ENCODE peak calls at places on chromosomes 11 and 22, in five cellular contexts. One of them, this sample, is unnamed.

GRCh38 chr11:120912504-120912903 is 111.4 kb upstream of the TBCEL start:
- DNase-seq in Peyer's patch: no peak
- DNase-seq in Panc1: peak; percentile 17
- DNase-seq in aorta: no peak
- DNase-seq in GM23248: peak; percentile 67
- DNase-seq in this sample: peak; percentile 25

GRCh38 chr22:20111689-20112622 is 3.9 kb upstream of the RANBP1 start:
- DNase-seq in Peyer's patch: no peak
- DNase-seq in Panc1: no peak
- DNase-seq in aorta: peak; percentile 57
- DNase-seq in GM23248: no peak
- DNase-seq in this sample: no peak

GRCh38 chr11:106061936-106062591 is 15.1 kb downstream of the KBTBD3 start:
- DNase-seq in Peyer's patch: no peak
- DNase-seq in Panc1: no peak
- DNase-seq in aorta: no peak
- DNase-seq in GM23248: no peak
- DNase-seq in this sample: no peak

GRCh38 chr11:69355346-69355940 is 61.5 kb downstream of the MYEOV start:
- DNase-seq in Peyer's patch: no peak
- DNase-seq in Panc1: no peak
- DNase-seq in aorta: peak; percentile 59
- DNase-seq in GM23248: no peak
- DNase-seq in this sample: no peak

GRCh38 chr22:37802310-37803194 is 5.2 kb upstream of the GCAT start:
- DNase-seq in Peyer's patch: peak; percentile 75
- DNase-seq in Panc1: no peak
- DNase-seq in aorta: peak; percentile 83
- DNase-seq in GM23248: peak; percentile 62
- DNase-seq in this sample: no peak

GRCh38 chr11:47369676-47370075 is 8.7 kb downstream of the SPI1 start:
- DNase-seq in Peyer's patch: no peak
- DNase-seq in Panc1: no peak
- DNase-seq in aorta: no peak
- DNase-seq in GM23248: no peak
- DNase-seq in this sample: no peak

GRCh38 chr22:38097557-38098409 is 12.7 kb downstream of the BAIAP2L2 start:
- DNase-seq in Peyer's patch: no peak
- DNase-seq in Panc1: no peak
- DNase-seq in aorta: peak; percentile 77
- DNase-seq in GM23248: peak; percentile 40
- DNase-seq in this sample: no peak

GRCh38 chr11:64687204-64687603 is 35.8 kb downstream of the NRXN2 start:
- DNase-seq in Peyer's patch: no peak
- DNase-seq in Panc1: no peak
- DNase-seq in aorta: peak; percentile 87
- DNase-seq in GM23248: no peak
- DNase-seq in this sample: no peak

GRCh38 chr22:46613606-46613997 is 6.6 kb upstream of the GRAMD4 start:
- DNase-seq in Peyer's patch: peak; percentile 72
- DNase-seq in Panc1: no peak
- DNase-seq in aorta: peak; percentile 78
- DNase-seq in GM23248: no peak
- DNase-seq in this sample: no peak

DNA sequence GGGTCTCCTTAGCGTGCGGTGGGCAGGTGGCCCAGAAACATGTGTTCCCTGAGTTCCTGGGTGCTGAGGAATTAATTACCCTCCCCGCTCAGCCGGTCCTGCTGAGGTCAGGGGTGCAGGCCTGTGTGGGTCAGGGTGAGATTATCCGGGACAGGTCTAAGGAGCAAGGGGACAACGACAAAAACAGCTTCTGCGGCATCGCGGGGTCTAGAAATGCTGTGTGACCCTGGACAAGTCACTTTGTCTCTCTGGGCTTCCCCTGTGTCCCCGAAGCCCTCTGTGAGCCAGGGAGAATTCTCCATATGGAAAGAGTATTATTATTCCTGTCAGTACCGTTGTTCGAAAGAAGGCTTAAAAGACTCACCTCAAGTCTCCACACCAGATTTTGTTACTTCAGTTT is 186.1 kb downstream of the MN1 start:
- DNase-seq in Peyer's patch: no peak
- DNase-seq in Panc1: no peak
- DNase-seq in aorta: no peak
- DNase-seq in GM23248: no peak
- DNase-seq in this sample: no peak
- H3K4me1 ChIP-seq in Peyer's patch: no peaks in the 10 kb centered on the region
- H3K4me1 ChIP-seq in Panc1: no peaks in the 10 kb centered on the region
- H3K4me1 ChIP-seq in aorta: no peaks in the 10 kb centered on the region
- H3K4me1 ChIP-seq in GM23248: no peaks in the 10 kb centered on the region
- H3K4me1 ChIP-seq in this sample: no peaks in the 10 kb centered on the region

GRCh38 chr22:28826921-28827320 is 26.6 kb upstream of the XBP1 start:
- DNase-seq in Peyer's patch: no peak
- DNase-seq in Panc1: no peak
- DNase-seq in aorta: no peak
- DNase-seq in GM23248: no peak
- DNase-seq in this sample: no peak

GRCh38 chr22:28819253-28820096 is 19.1 kb upstream of the XBP1 start:
- DNase-seq in Peyer's patch: no peak
- DNase-seq in Panc1: no peak
- DNase-seq in aorta: no peak
- DNase-seq in GM23248: no peak
- DNase-seq in this sample: no peak

GRCh38 chr22:28821452-28821851 is 21.1 kb upstream of the XBP1 start:
- DNase-seq in Peyer's patch: no peak
- DNase-seq in Panc1: no peak
- DNase-seq in aorta: no peak
- DNase-seq in GM23248: no peak
- DNase-seq in this sample: no peak

GRCh38 chr22:28820885-28821284 is 20.5 kb upstream of the XBP1 start:
- DNase-seq in Peyer's patch: no peak
- DNase-seq in Panc1: no peak
- DNase-seq in aorta: no peak
- DNase-seq in GM23248: no peak
- DNase-seq in this sample: no peak

DNA sequence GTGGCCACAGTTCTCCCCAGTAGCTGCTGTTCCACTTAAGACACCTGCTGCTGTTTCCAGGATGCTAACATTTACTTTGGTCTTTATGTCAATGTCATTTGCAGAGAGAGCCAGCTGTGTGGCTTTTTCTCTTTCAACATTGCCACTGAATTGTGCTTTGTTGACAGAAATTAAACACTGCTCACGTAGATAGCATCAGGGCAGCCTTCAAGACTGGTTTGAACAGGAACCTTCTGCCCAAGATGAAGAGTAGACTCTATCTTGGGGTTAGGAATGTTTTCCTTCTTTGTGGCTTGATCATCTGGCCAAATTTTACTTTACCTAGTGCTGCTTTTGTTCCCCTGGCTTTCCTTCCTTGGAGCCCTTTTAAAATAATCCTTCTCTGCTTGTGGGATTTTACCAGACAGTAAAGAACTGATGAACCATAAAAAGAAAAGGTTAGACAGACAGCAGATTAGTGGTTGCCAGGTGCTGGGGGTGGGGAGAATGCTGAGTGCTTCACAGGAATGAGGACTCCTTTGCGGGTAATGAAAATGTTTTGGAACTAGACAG is 22.6 kb upstream of the XBP1 start:
- DNase-seq in Peyer's patch: no peak
- DNase-seq in Panc1: no peak
- DNase-seq in aorta: no peak
- DNase-seq in GM23248: no peak
- DNase-seq in this sample: no peak
- H3K4me1 ChIP-seq in Peyer's patch: no peaks in the 10 kb centered on the region
- H3K4me1 ChIP-seq in Panc1: no peaks in the 10 kb centered on the region
- H3K4me1 ChIP-seq in aorta: no peaks in the 10 kb centered on the region
- H3K4me1 ChIP-seq in GM23248: no peaks in the 10 kb centered on the region
- H3K4me1 ChIP-seq in this sample: no peaks in the 10 kb centered on the region

GRCh38 chr11:129314381-129314780 is 61.3 kb upstream of the BARX2 start:
- DNase-seq in Peyer's patch: no peak
- DNase-seq in Panc1: no peak
- DNase-seq in aorta: no peak
- DNase-seq in GM23248: no peak
- DNase-seq in this sample: no peak

GRCh38 chr11:129317564-129317963 is 58.1 kb upstream of the BARX2 start:
- DNase-seq in Peyer's patch: no peak
- DNase-seq in Panc1: no peak
- DNase-seq in aorta: no peak
- DNase-seq in GM23248: no peak
- DNase-seq in this sample: no peak

GRCh38 chr11:129319201-129319600 is 56.4 kb upstream of the BARX2 start:
- DNase-seq in Peyer's patch: no peak
- DNase-seq in Panc1: no peak
- DNase-seq in aorta: no peak
- DNase-seq in GM23248: no peak
- DNase-seq in this sample: no peak

GRCh38 chr11:129315781-129316579 is 59.7 kb upstream of the BARX2 start:
- DNase-seq in Peyer's patch: peak; percentile 56
- DNase-seq in Panc1: no peak
- DNase-seq in aorta: no peak
- DNase-seq in GM23248: no peak
- DNase-seq in this sample: no peak

GRCh38 chr11:129316781-129317180 is 58.9 kb upstream of the BARX2 start:
- DNase-seq in Peyer's patch: no peak
- DNase-seq in Panc1: no peak
- DNase-seq in aorta: no peak
- DNase-seq in GM23248: no peak
- DNase-seq in this sample: no peak
- H3K4me1 ChIP-seq in Peyer's patch: no peaks in the 10 kb centered on the region
- H3K4me1 ChIP-seq in Panc1: no peaks in the 10 kb centered on the region
- H3K4me1 ChIP-seq in aorta: no peaks in the 10 kb centered on the region
- H3K4me1 ChIP-seq in GM23248: no peaks in the 10 kb centered on the region
- H3K4me1 ChIP-seq in this sample: no peaks in the 10 kb centered on the region

GRCh38 chr11:832529-833113 is at the start of gene CD151:
- DNase-seq in Peyer's patch: peak; percentile 82
- DNase-seq in Panc1: no peak
- DNase-seq in aorta: no peak
- DNase-seq in GM23248: peak; percentile 90
- DNase-seq in this sample: no peak
- H3K4me1 ChIP-seq in Peyer's patch: peaks cover 26% of the 10 kb centered on the region
- H3K4me1 ChIP-seq in Panc1: peaks cover 59% of the 10 kb centered on the region
- H3K4me1 ChIP-seq in aorta: no peaks in the 10 kb centered on the region
- H3K4me1 ChIP-seq in GM23248: peaks cover 14% of the 10 kb centered on the region
- H3K4me1 ChIP-seq in this sample: peaks cover 68% of the 10 kb centered on the region